ENCODE peak calls at places on chromosome 19, in nine cellular contexts. H is naive thymus-derived CD8-positive, alpha-beta T cell; I is stomach; V is K562; D is ascending aorta; B is H4; A is ELF-1; T is GM12891; F is Caco-2. X is an unnamed sample.

GRCh38 chr19:51441410-51442390 is 16.6 kb downstream of the SIGLEC8 start:
- DNase-seq in T (peak), H (peak), A (no peak), D (no peak), B (peak), F (no peak), V (peak), I (peak), X (peak)

GRCh38 chr19:12995596-12996541 is 594 bp downstream of the NFIX start:
- DNase-seq in H (no peak), F (peak), V (peak), T (peak), D (no peak), A (no peak), B (no peak), I (no peak), X (no peak)

GRCh38 chr19:45151821-45152503 is 8.8 kb downstream of the NKPD1 start:
- DNase-seq in I (no peak), D (no peak), A (no peak), B (no peak), T (peak), V (no peak), H (no peak), F (no peak), X (no peak)

GRCh38 chr19:13797870-13798269 is 2.6 kb downstream of the ZSWIM4 start:
- DNase-seq in D (no peak), A (no peak), T (no peak), I (peak), H (no peak), V (no peak), F (no peak), B (peak), X (no peak)

GRCh38 chr19:45515081-45515624 is 7.9 kb downstream of the VASP start:
- DNase-seq in F (no peak), D (no peak), T (no peak), I (no peak), H (peak), V (peak), A (no peak), B (no peak), X (no peak)

GRCh38 chr19:54133957-54134590 is 3.5 kb upstream of the CNOT3 start:
- DNase-seq in D (no peak), H (no peak), I (no peak), F (no peak), V (no peak), A (no peak), T (no peak), B (no peak), X (no peak)

GRCh38 chr19:28940751-28941500 is 272.0 kb downstream of the UQCRFS1 start:
- DNase-seq in F (no peak), B (no peak), T (no peak), H (no peak), V (no peak), A (no peak), D (no peak), I (no peak), X (no peak)

GRCh38 chr19:30941591-30941990 is 407.6 kb downstream of the TSHZ3 start:
- DNase-seq in F (no peak), A (no peak), B (no peak), D (no peak), H (no peak), I (no peak), V (no peak), T (no peak), X (no peak)

GRCh38 chr19:1082165-1082927 is 12.8 kb downstream of the POLR2E start:
- DNase-seq in B (no peak), T (peak), H (peak), V (peak), A (peak), I (peak), D (no peak), F (peak), X (peak)

GRCh38 chr19:27777242-27777641 is 1435.7 kb downstream of the UQCRFS1 start:
- DNase-seq in I (no peak), F (no peak), H (no peak), T (no peak), D (no peak), V (no peak), B (no peak), A (no peak), X (no peak)

GRCh38 chr19:5172859-5173577 is 167.6 kb downstream of the PTPRS start:
- DNase-seq in B (peak), T (no peak), F (no peak), D (no peak), A (no peak), I (no peak), H (no peak), V (peak), X (no peak)

GRCh38 chr19:55777528-55777927 is 8.6 kb downstream of the RFPL4AL1 start:
- DNase-seq in D (no peak), F (peak), A (peak), T (no peak), I (no peak), V (peak), B (peak), H (no peak), X (no peak)

GRCh38 chr19:53254451-53255341 is at the start of gene ZNF677:
- DNase-seq in I (peak), V (peak), A (peak), H (peak), T (peak), F (no peak), D (peak), B (no peak), X (peak)

GRCh38 chr19:30155529-30156200 is 213.6 kb downstream of the URI1 start:
- DNase-seq in V (no peak), A (no peak), D (no peak), T (no peak), F (no peak), B (no peak), H (no peak), I (no peak), X (no peak)

GRCh38 chr19:57850553-57851017 is 926 bp downstream of the ZNF587 start:
- DNase-seq in V (peak), F (peak), H (no peak), D (no peak), B (no peak), A (peak), I (peak), T (no peak), X (peak)

X was measured in activated naive CD8-positive, alpha-beta T cell treated with anti-CD3 and anti-CD28 coated beads for 36 hours.